ENCODE peak calls at places on chromosome 11, in six cellular contexts. E is GM12891, W is H1, A is GM12878, Q is K562, Y is HepG2. X is an unnamed sample.

GRCh38 chr11:76524919-76525318 is 80.1 kb downstream of the EMSY start:
- DNase-seq in A (no peak), W (no peak), Y (peak), E (no peak), Q (no peak), X (no peak)

GRCh38 chr11:11620251-11620965 is 1.4 kb downstream of the GALNT18 start:
- DNase-seq in Q (no peak), E (peak), A (no peak), Y (no peak), W (no peak), X (peak)

GRCh38 chr11:108112059-108112458 is 9.3 kb upstream of the ACAT1 start:
- DNase-seq in Y (no peak), Q (no peak), A (no peak), E (no peak), W (no peak), X (no peak)

GRCh38 chr11:76680517-76681425 is 10.2 kb upstream of the LRRC32 start:
- DNase-seq in E (peak), W (peak), A (no peak), Q (peak), Y (peak), X (peak)

GRCh38 chr11:44539971-44540370 is 25.5 kb upstream of the CD82 start:
- DNase-seq in A (no peak), W (no peak), Q (no peak), E (no peak), Y (no peak), X (no peak)

GRCh38 chr11:88174627-88175003 is 628 bp downstream of the RAB38 start:
- DNase-seq in A (no peak), Q (no peak), Y (no peak), W (peak), E (no peak), X (no peak)

GRCh38 chr11:39021542-39021941 is 2423.5 kb upstream of the RAG2 start:
- DNase-seq in Y (no peak), E (no peak), A (no peak), W (no peak), Q (no peak), X (no peak)

GRCh38 chr11:118560806-118561205 is 4.9 kb downstream of the IFT46 start:
- DNase-seq in E (no peak), Y (no peak), Q (no peak), A (no peak), W (no peak), X (no peak)

GRCh38 chr11:127454856-127455255 is 454.3 kb upstream of the KIRREL3 start:
- DNase-seq in A (no peak), Y (no peak), Q (no peak), E (no peak), W (no peak), X (no peak)

GRCh38 chr11:36449566-36450390 is 60.3 kb downstream of the TRAF6 start:
- DNase-seq in Q (no peak), Y (no peak), E (no peak), A (no peak), W (no peak), X (no peak)

GRCh38 chr11:16923987-16924386 is 90.2 kb downstream of the PLEKHA7 start:
- DNase-seq in E (peak), Y (no peak), W (no peak), A (no peak), Q (no peak), X (no peak)

GRCh38 chr11:117662870-117663269 is 134.1 kb downstream of the DSCAML1 start:
- DNase-seq in Q (no peak), Y (no peak), W (no peak), A (no peak), E (no peak), X (no peak)

GRCh38 chr11:113991718-113992458 is 17.0 kb downstream of the HTR3A start:
- DNase-seq in W (no peak), A (no peak), Q (no peak), Y (no peak), E (no peak), X (no peak)

GRCh38 chr11:1761110-1761856 is 2.4 kb downstream of the CTSD start:
- DNase-seq in A (no peak), Q (no peak), W (no peak), E (no peak), Y (no peak), X (no peak)
- TF ChIP-seq TAF1 in A (no peak), Q (no peak), W (no peak), E (no peak), Y (no peak), X (no peak)

GRCh38 chr11:111603633-111604130 is 1.4 kb downstream of the SIK2 start:
- DNase-seq in Q (no peak), A (no peak), E (no peak), W (no peak), Y (no peak), X (no peak)

GRCh38 chr11:111604392-111605009 is 2.3 kb downstream of the SIK2 start:
- DNase-seq in A (peak), Q (peak), Y (peak), W (no peak), E (no peak), X (no peak)

GRCh38 chr11:111601636-111601978 is 642 bp upstream of the SIK2 start:
- DNase-seq in E (no peak), A (no peak), Q (no peak), W (no peak), Y (no peak), X (no peak)

GRCh38 chr11:111602865-111603632 is 800 bp downstream of the SIK2 start:
- DNase-seq in A (no peak), Q (peak), W (no peak), Y (no peak), E (no peak), X (peak)

DNA sequence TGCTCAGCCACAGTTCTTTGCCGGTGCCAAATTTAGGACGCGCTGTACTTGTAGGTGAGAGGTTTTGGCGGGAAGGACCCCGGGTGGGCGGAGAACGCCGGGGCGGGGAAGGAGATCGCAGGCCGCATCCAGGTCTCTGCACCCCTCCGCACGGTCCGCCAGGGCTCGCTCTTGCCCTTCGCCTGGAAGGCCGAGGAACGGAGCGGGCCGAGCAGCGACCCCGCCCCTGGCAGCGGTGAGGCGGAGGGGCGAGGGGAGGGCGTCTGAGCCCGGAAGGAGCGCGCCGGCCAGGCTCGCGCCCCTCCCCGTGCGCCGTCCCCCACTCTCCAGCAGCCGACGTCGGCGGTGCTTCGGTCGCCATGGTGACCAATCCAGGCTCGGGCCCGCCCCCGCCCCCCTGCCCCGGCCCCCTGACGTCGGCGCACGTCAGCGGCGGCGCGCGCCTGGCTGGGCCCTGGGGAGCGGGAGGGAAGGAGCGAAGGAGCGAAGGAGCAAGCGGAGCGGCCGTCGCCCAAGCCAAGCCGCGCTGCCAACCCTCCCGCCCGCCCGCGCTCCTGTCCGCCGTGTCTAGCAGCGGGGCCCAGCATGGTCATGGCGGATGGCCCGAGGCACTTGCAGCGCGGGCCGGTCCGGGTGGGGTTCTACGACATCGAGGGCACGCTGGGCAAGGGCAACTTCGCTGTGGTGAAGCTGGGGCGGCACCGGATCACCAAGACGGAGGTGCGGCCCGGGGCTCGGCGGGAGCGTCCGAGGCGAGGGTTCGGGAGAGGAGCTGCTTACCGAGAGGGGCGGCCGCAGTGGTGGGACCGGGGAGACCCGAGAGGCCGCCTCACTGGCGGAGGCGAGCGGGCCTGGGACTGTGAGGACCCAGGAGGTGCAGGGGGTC is at the start of gene SIK2:
- DNase-seq in Y (peak), W (peak), Q (peak), A (peak), E (peak), X (peak)
- TF ChIP-seq POLR2A in Y (peak), W (peak), Q (peak), A (peak), E (no peak), X (no peak)

GRCh38 chr11:19917069-19917468 is 204.4 kb downstream of the NAV2 start:
- DNase-seq in Y (no peak), W (no peak), E (no peak), Q (no peak), A (no peak), X (no peak)
- TF ChIP-seq POLR2AphosphoS5 in Y (no peak), W (no peak), E (no peak), Q (no peak), A (no peak), X (no peak)

GRCh38 chr11:19646308-19646707 is 66.3 kb upstream of the NAV2 start:
- DNase-seq in Y (no peak), E (no peak), W (no peak), Q (no peak), A (no peak), X (no peak)
- TF ChIP-seq TAF1 in Y (no peak), E (no peak), W (no peak), Q (no peak), A (no peak), X (no peak)

GRCh38 chr11:22624742-22625447 is 728 bp downstream of the FANCF start:
- DNase-seq in W (peak), E (peak), A (peak), Q (peak), Y (peak), X (peak)

GRCh38 chr11:22626573-22627239 is 1.1 kb upstream of the FANCF start:
- DNase-seq in W (no peak), E (no peak), Q (no peak), Y (no peak), A (no peak), X (no peak)

GRCh38 chr11:22627421-22627820 is 1.8 kb upstream of the FANCF start:
- DNase-seq in W (no peak), Q (no peak), A (no peak), E (no peak), Y (no peak), X (no peak)

GRCh38 chr11:22625448-22626287 is at the start of gene FANCF:
- DNase-seq in W (peak), E (peak), A (peak), Q (peak), Y (peak), X (peak)
- TF ChIP-seq POLR2A in W (peak), E (peak), A (peak), Q (peak), Y (peak), X (peak)

GRCh38 chr11:3944198-3944597 is 88.7 kb downstream of the STIM1 start:
- DNase-seq in Q (no peak), E (no peak), W (no peak), Y (no peak), A (no peak), X (no peak)

GRCh38 chr11:3949132-3949531 is 93.7 kb downstream of the STIM1 start:
- DNase-seq in A (peak), Q (no peak), W (no peak), Y (no peak), E (no peak), X (peak)

GRCh38 chr11:3946445-3947017 is 91.1 kb downstream of the STIM1 start:
- DNase-seq in A (no peak), W (no peak), E (no peak), Y (no peak), Q (no peak), X (no peak)

GRCh38 chr11:3950996-3951662 is 95.7 kb downstream of the STIM1 start:
- DNase-seq in W (no peak), A (no peak), E (no peak), Y (peak), Q (no peak), X (no peak)

DNA sequence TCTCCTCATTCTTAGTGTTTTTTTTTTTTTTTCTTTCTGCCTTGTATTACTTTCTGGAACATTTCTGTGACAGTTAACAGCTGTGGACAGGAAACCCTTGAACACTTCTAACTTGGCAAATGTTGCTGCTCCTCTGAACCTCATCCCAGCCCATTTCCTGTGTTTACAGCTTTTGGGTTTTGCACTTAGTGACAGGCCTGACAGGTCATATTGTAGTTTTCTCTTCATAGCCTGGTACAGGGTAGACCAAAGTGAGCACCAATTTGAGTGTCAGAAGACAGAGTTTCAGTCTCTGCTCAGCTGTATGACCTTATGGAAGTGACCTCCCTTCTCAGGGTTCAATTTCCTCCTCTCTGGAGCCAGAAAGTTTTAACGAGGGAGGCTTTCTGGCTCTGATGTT is 91.6 kb downstream of the STIM1 start:
- DNase-seq in W (no peak), Q (no peak), Y (no peak), A (peak), E (no peak), X (no peak)
- TF ChIP-seq POLR2AphosphoS5 in W (no peak), Q (no peak), Y (no peak), A (no peak), E (no peak), X (no peak)

GRCh38 chr11:46369458-46370152 is 11.9 kb upstream of the MDK start:
- DNase-seq in E (peak), W (no peak), A (no peak), Y (peak), Q (peak), X (no peak)
- TF ChIP-seq TAF1 in E (no peak), W (no peak), A (no peak), Y (no peak), Q (no peak), X (no peak)

GRCh38 chr11:115184901-115185300 is 319.3 kb downstream of the CADM1 start:
- DNase-seq in Q (no peak), E (no peak), W (no peak), A (no peak), Y (no peak), X (no peak)

GRCh38 chr11:115185931-115186330 is 318.3 kb downstream of the CADM1 start:
- DNase-seq in Y (no peak), Q (no peak), W (no peak), E (no peak), A (no peak), X (no peak)

GRCh38 chr11:115182282-115182952 is 321.8 kb downstream of the CADM1 start:
- DNase-seq in Y (no peak), Q (no peak), E (no peak), A (no peak), W (no peak), X (no peak)

GRCh38 chr11:115181480-115181879 is 322.7 kb downstream of the CADM1 start:
- DNase-seq in A (no peak), Q (no peak), W (no peak), Y (no peak), E (no peak), X (no peak)

DNA sequence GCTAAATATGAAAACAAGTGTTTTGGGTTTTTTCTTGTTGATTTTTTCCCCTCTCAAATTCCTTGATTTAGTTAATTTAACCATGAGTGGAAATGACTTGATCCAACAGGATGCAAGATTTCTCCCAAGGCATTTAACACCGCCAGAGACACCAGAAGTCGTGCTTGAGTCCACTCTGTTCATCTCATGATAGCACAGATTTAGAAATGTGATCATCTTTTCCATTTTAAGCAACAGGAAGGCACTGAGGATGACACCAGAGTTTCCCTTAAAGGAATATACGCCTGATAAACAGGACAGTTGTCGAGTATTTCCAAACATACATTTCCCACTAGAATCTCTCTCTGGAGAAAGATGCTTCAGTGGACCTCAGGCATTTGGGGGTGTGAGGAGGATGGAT is 318.7 kb downstream of the CADM1 start:
- DNase-seq in W (no peak), E (no peak), A (no peak), Y (no peak), Q (no peak), X (no peak)
- TF ChIP-seq POLR2A in W (no peak), E (no peak), A (no peak), Y (no peak), Q (no peak), X (no peak)

X was measured in GM12892.